ENCODE peak calls at places on chromosomes 16 and 17, in ten cellular contexts. M is BJ, N is IMR-90, A is left ventricle myocardium inferior, Q is choroid plexus epithelial cell, E is Caco-2, V is heart right ventricle, U is activated B cell treated with CpG ODN at 0.5 μM for 24 hours, L is AG09319, P is omental fat pad. O is an unnamed sample.

GRCh38 chr16:80265624-80266306 is 275.0 kb upstream of the DYNLRB2 start:
- DNase-seq in M (no peak), N (peak), A (no peak), Q (no peak), E (peak), V (no peak), U (no peak), L (no peak), P (no peak), O (no peak)

GRCh38 chr17:30234954-30235353 is 543 bp downstream of the SLC6A4 start:
- DNase-seq in M (no peak), N (no peak), A (no peak), Q (no peak), E (no peak), V (no peak), U (no peak), L (no peak), P (no peak), O (no peak)

GRCh38 chr16:81688182-81688581 is 90.9 kb upstream of the PLCG2 start:
- DNase-seq in M (no peak), N (peak), A (no peak), Q (no peak), E (no peak), V (no peak), U (no peak), L (no peak), P (no peak), O (no peak)

GRCh38 chr16:5175263-5175662 is 77.7 kb upstream of the EEF2KMT start:
- DNase-seq in M (no peak), N (no peak), A (no peak), Q (no peak), E (no peak), V (no peak), U (no peak), L (no peak), P (no peak), O (no peak)

GRCh38 chr16:1902547-1903219 is 15.5 kb downstream of the HS3ST6 start:
- DNase-seq in M (no peak), N (no peak), A (no peak), Q (no peak), E (no peak), V (no peak), U (no peak), L (no peak), P (no peak), O (no peak)

GRCh38 chr17:72735602-72736001 is 356.9 kb downstream of the SLC39A11 start:
- DNase-seq in M (no peak), N (no peak), A (no peak), Q (no peak), E (peak), V (no peak), U (no peak), L (no peak), P (no peak), O (no peak)

GRCh38 chr16:50121721-50122445 is 31.2 kb upstream of the TENT4B start:
- DNase-seq in M (no peak), N (no peak), A (no peak), Q (no peak), E (no peak), V (no peak), U (no peak), L (no peak), P (no peak), O (no peak)

GRCh38 chr16:18984425-18985005 is 781 bp downstream of the TMC7 start:
- DNase-seq in M (no peak), N (no peak), A (no peak), Q (no peak), E (no peak), V (no peak), U (no peak), L (no peak), P (no peak), O (no peak)

GRCh38 chr16:29806641-29807425 is 504 bp downstream of the MAZ start:
- DNase-seq in M (no peak), N (no peak), A (peak), Q (peak), E (peak), V (peak), U (peak), L (no peak), P (no peak), O (no peak)

GRCh38 chr17:4858880-4859260 is 25.7 kb downstream of the MINK1 start:
- DNase-seq in M (no peak), N (peak), A (peak), Q (peak), E (no peak), V (peak), U (no peak), L (no peak), P (no peak), O (no peak)

GRCh38 chr17:31877341-31877740 is 18.3 kb upstream of the COPRS start:
- DNase-seq in M (no peak), N (no peak), A (no peak), Q (peak), E (no peak), V (no peak), U (no peak), L (no peak), P (no peak), O (no peak)

GRCh38 chr17:48960834-48961515 is 7.4 kb downstream of the GIP start:
- DNase-seq in M (no peak), N (no peak), A (no peak), Q (peak), E (peak), V (no peak), U (no peak), L (no peak), P (no peak), O (no peak)

GRCh38 chr17:68578236-68578635 is 22.9 kb downstream of the FAM20A start:
- DNase-seq in M (no peak), N (no peak), A (no peak), Q (no peak), E (no peak), V (no peak), U (no peak), L (no peak), P (no peak), O (no peak)

GRCh38 chr17:68576137-68576536 is 25.0 kb downstream of the FAM20A start:
- DNase-seq in M (no peak), N (no peak), A (no peak), Q (no peak), E (no peak), V (no peak), U (no peak), L (no peak), P (no peak), O (no peak)

GRCh38 chr17:68580236-68580903 is 20.8 kb downstream of the FAM20A start:
- DNase-seq in M (peak), N (peak), A (no peak), Q (peak), E (no peak), V (no peak), U (no peak), L (peak), P (no peak), O (no peak)

GRCh38 chr17:68579194-68579900 is 21.8 kb downstream of the FAM20A start:
- DNase-seq in M (no peak), N (no peak), A (no peak), Q (no peak), E (no peak), V (no peak), U (no peak), L (no peak), P (no peak), O (no peak)

DNA sequence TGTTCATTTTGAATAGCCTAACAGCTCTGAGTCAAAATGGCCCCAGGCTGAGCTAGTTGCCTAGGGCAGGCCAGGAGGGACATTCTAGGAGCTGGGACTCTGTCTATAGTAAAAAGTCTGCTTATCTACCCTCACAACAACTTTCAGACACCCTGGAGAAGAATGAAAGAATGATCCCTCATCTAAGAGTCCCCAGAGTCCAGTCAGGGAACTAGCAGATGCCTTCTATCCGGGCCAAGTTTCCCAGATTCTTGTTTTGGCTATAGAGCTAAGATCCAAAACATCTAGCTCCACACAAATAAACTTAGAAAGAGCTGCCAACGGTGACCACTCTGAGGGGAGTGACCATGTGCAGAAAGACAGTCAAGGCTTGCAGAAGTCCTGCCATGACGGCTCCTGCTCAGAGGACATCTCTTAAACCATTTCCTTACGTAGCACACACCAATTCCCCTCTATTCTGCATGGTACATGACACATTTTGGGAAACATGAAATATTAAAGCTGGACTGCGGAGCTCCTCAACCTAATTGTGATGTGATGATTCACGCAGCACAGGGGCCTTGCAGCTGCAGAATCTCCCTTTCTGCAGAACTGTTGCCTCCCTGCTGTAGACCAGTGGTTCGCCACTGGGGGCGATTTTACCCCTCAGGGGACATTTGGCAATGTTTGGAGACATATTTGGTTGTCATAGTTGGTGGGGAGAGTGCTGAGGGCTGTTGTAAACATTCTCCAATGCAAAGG is 24.2 kb downstream of the FAM20A start:
- DNase-seq in M (peak), N (peak), A (peak), Q (peak), E (no peak), V (peak), U (no peak), L (peak), P (no peak), O (no peak)
- TF ChIP-seq CTCF in M (peak), N (no peak), A (no peak), Q (no peak), E (no peak), V (peak), U (no peak), L (peak), P (no peak), O (no peak)

DNA sequence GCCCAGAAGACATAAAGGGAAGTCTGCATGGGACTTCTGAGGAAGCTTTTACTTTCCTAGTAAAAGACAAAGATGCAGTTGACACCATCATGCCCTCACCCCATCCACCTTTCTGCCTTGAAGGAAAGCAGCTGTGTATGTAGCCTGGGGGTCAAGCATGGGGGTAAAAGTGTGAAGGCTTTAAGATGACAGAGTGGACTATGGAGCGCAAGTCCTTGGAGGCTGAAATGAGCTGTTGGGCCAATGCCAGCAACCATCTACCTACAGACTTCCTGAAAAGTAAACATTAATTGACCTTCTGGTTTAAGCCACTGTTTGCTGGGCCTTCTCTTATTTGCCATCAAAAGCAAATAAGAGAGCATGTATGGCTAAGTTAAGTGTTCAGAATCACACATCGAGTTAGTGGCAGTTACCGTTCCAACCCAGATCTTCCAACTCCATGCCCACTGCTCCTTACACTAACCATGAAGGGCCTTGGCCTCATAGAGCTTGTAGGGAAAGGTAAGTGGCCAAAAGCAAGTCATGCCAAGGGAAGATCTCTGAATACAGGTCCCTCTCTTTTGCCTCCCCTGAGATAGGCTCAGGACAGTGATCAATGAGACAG is 30.0 kb downstream of the SLC13A5 start:
- DNase-seq in M (no peak), N (no peak), A (no peak), Q (no peak), E (no peak), V (no peak), U (no peak), L (no peak), P (no peak), O (no peak)
- TF ChIP-seq CTCF in M (no peak), N (no peak), A (no peak), Q (no peak), E (no peak), V (no peak), U (no peak), L (no peak), P (no peak), O (no peak)

DNA sequence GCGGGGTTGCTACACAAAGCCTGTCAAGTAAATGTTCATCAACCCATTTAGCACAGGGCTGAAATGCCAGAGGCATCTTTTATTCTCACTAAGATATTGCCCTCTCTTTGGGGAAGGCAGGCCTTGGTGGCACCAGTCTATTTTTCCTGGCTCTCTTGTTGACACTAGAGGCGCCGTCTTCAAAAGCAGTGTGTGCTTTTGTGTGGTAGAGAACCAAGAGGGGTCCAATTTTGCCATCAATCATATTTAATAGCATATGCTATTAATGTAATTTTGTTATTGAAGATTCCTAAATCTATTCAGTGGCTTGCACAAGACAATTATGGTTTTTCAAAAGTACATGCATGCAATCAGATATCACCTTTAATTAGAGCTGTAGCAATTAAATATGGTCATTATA is 514.5 kb upstream of the SALL1 start:
- DNase-seq in M (no peak), N (no peak), A (no peak), Q (no peak), E (no peak), V (no peak), U (no peak), L (no peak), P (no peak), O (no peak)
- TF ChIP-seq CTCF in M (no peak), N (no peak), A (no peak), Q (no peak), E (no peak), V (no peak), U (no peak), L (no peak), P (no peak), O (no peak)

DNA sequence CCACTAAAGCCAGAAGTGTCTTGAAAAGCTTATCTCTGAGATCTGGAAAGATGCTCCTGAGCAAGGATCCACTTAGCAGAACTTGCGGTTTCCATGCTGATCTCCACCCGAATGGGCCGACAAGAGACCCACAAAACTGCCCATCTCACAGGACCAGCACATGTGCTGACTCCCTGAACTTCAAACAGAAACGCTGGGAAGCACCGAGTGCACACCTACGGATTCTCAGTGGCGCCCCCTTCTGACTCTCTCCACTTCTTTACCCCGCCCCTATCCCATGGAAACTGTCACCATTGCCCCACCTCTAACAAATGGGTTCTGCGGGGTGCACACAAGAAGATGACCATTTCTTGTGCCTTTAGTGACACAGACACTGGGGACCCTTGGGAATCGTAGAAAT is 21.4 kb downstream of the CDRT4 start:
- DNase-seq in M (no peak), N (no peak), A (no peak), Q (no peak), E (no peak), V (no peak), U (no peak), L (no peak), P (no peak), O (no peak)
- TF ChIP-seq CTCF in M (no peak), N (peak), A (no peak), Q (peak), E (no peak), V (no peak), U (no peak), L (no peak), P (no peak), O (no peak)

DNA sequence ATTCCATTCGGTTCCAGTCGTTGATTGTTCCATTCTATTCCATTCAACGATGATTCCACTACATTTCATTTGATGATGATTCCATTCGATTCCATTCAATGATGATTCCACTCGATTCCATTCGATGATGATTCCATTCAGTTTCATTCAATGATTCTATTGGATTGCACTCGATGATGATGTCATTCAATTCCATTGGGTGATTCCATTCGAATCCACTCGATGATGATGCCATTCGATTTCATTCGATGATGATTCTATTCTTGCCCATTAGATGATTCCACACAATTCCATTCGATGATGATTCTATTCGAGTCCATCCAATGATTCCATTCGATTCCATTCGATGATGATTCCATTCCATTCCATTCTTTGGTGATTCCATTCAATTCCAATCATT is 1283.7 kb downstream of the TP53TG3F start:
- DNase-seq in M (no peak), N (no peak), A (no peak), Q (no peak), E (no peak), V (no peak), U (no peak), L (no peak), P (no peak), O (no peak)
- TF ChIP-seq CTCF in M (no peak), N (no peak), A (no peak), Q (no peak), E (no peak), V (no peak), U (no peak), L (no peak), P (no peak), O (no peak)

GRCh38 chr17:81821603-81822311 is 11.3 kb downstream of the MCRIP1 start:
- DNase-seq in M (no peak), N (peak), A (peak), Q (peak), E (peak), V (peak), U (no peak), L (no peak), P (peak), O (peak)
- TF ChIP-seq CTCF in M (peak), N (peak), A (peak), Q (peak), E (peak), V (peak), U (no peak), L (peak), P (no peak), O (peak)

DNA sequence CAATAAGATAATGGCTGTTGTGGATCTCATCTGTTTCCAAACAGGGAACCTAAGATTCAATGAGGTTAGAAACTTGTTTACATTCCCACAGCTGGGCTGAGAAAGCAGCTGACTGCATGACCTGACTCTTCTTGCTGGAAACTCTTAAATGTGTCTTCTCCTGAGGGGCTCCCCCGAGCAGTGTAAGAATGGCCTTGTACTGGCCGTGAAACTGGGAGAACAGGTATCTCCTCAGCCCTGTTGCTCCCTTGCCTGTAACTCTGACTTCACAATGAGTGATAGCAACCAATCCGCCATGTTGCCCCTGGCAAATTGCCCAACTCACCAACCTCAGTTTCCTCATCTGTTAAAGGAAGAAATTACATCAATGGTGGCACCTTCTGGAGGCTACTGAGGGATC is 59.1 kb upstream of the CCL2 start:
- DNase-seq in M (no peak), N (peak), A (no peak), Q (peak), E (no peak), V (no peak), U (no peak), L (no peak), P (no peak), O (no peak)
- TF ChIP-seq CTCF in M (no peak), N (no peak), A (no peak), Q (no peak), E (no peak), V (no peak), U (no peak), L (no peak), P (no peak), O (no peak)

DNA sequence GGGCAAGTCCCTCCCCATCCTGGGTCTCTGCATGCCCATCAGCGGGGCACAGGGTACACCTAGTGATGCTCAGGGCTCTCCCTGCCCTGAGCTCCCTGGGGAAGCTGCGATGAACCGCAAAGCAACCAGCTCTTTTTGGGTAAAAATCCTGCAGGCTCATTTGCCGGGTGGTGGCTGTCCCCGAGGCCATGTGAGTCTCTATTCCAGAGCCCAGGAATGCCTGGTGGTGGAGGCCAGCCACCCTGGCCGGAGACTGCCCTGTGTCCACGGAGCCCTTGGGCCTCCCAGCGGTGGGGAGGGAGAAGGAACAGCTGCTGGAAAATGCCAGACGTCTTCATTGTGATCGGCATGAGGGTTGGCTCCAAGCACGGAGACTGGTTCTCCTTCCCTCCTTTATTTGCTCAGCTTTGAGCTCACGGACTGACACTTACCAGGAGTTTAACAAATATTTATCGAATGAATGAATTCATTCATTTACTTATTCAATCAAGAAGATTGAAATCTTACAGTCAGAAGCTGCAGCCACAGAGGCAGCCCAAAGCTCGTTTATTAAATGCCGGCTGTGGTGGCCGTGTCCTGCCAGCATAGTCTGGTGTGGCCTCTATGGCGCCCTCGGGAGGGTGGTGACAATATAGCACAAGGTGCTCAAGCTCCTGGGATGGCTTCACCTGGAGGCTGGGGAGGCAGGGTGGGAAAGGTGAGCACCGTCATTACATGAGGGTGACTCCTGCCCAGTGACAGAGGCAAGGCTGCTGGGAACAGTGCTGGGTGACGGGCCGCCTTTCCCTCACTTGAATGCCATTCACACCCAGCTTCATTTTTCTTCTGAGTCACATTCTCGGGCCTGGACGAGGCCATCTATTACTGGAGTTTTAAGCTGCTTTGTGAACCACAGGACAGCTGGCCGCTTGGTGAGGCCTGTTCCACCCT is 31.1 kb upstream of the JPH3 start:
- DNase-seq in M (no peak), N (peak), A (peak), Q (peak), E (peak), V (peak), U (no peak), L (no peak), P (no peak), O (no peak)
- TF ChIP-seq CTCF in M (peak), N (peak), A (peak), Q (peak), E (peak), V (peak), U (no peak), L (peak), P (no peak), O (peak)